ENCODE peak calls at places on chromosome 13, in eight cellular contexts. G, R, F, L, Q, U, E and I are unnamed samples.

GRCh38 chr13:24540236-24541126 is 27.9 kb upstream of the PARP4 start:
- DNase-seq in E (no peak), G (peak), L (no peak), Q (no peak), R (no peak), U (no peak), F (no peak), I (peak)

GRCh38 chr13:113140677-113141590 is 17.5 kb upstream of the PROZ start:
- DNase-seq in G (no peak), Q (no peak), R (no peak), L (no peak), E (no peak), U (no peak), F (no peak), I (peak)

GRCh38 chr13:77274126-77274525 is 52.8 kb downstream of the MYCBP2 start:
- DNase-seq in L (no peak), E (no peak), U (no peak), G (no peak), F (no peak), Q (no peak), R (no peak), I (no peak)

GRCh38 chr13:97211357-97211756 is 10.8 kb upstream of the MBNL2 start:
- DNase-seq in U (no peak), R (no peak), G (no peak), F (no peak), L (no peak), Q (no peak), E (no peak), I (no peak)

GRCh38 chr13:25678398-25678797 is 306.6 kb downstream of the ATP8A2 start:
- DNase-seq in Q (no peak), R (no peak), L (no peak), F (no peak), E (no peak), G (no peak), U (no peak), I (no peak)

GRCh38 chr13:67134322-67135129 is 95.6 kb downstream of the PCDH9 start:
- DNase-seq in F (no peak), U (no peak), R (no peak), G (peak), E (no peak), L (no peak), Q (no peak), I (no peak)

GRCh38 chr13:51168623-51169022 is 53.6 kb upstream of the FAM124A start:
- DNase-seq in E (no peak), U (no peak), L (no peak), Q (no peak), R (no peak), G (no peak), F (no peak), I (no peak)

GRCh38 chr13:30143671-30144400 is 163.5 kb downstream of the KATNAL1 start:
- DNase-seq in E (no peak), G (peak), L (no peak), U (no peak), F (no peak), R (no peak), Q (no peak), I (no peak)

GRCh38 chr13:51534075-51534817 is 50.0 kb upstream of the WDFY2 start:
- DNase-seq in L (no peak), F (peak), G (no peak), U (peak), Q (no peak), E (no peak), R (no peak), I (peak)

GRCh38 chr13:102907886-102908515 is 62.2 kb downstream of the ERCC5 start:
- DNase-seq in E (no peak), R (no peak), L (no peak), F (no peak), G (no peak), U (no peak), Q (no peak), I (no peak)

GRCh38 chr13:101202590-101202989 is 213.7 kb downstream of the NALCN start:
- DNase-seq in U (no peak), Q (no peak), F (no peak), G (no peak), L (no peak), R (no peak), E (no peak), I (no peak)

GRCh38 chr13:27665333-27665732 is 43.6 kb downstream of the POLR1D start:
- DNase-seq in E (no peak), L (no peak), Q (no peak), G (no peak), U (no peak), F (no peak), R (no peak), I (no peak)

GRCh38 chr13:113936166-113936565 is 37.7 kb downstream of the C13orf46 start:
- DNase-seq in F (no peak), L (no peak), Q (no peak), R (no peak), G (no peak), E (no peak), U (no peak), I (no peak)

GRCh38 chr13:87052731-87053130 is 618.4 kb upstream of the SLITRK5 start:
- DNase-seq in U (no peak), F (no peak), R (no peak), E (no peak), L (no peak), G (peak), Q (no peak), I (no peak)

GRCh38 chr13:24616514-24616913 is 63.7 kb upstream of the ATP12A start:
- DNase-seq in G (no peak), U (no peak), R (no peak), L (no peak), F (no peak), E (no peak), Q (no peak), I (no peak)

GRCh38 chr13:29847501-29847983 is 2.9 kb downstream of the UBL3 start:
- DNase-seq in E (no peak), Q (no peak), L (peak), G (peak), U (no peak), R (peak), F (no peak), I (no peak)

GRCh38 chr13:60267498-60268202 is 103.9 kb upstream of the DIAPH3 start:
- DNase-seq in R (no peak), L (no peak), F (no peak), E (no peak), U (no peak), Q (no peak), G (peak), I (no peak)

GRCh38 chr13:46804391-46804815 is 7.4 kb upstream of the ESD start:
- DNase-seq in L (no peak), U (no peak), E (peak), G (peak), F (no peak), R (no peak), Q (no peak), I (no peak)

GRCh38 chr13:43122706-43123268 is 99.4 kb downstream of the DNAJC15 start:
- DNase-seq in F (no peak), L (peak), Q (no peak), R (no peak), G (no peak), E (no peak), U (no peak), I (no peak)

GRCh38 chr13:103194871-103195270 is 128.7 kb upstream of the SLC10A2 start:
- DNase-seq in U (no peak), F (no peak), R (no peak), L (no peak), G (no peak), E (no peak), Q (no peak), I (no peak)

GRCh38 chr13:27980280-27980998 is 8.1 kb downstream of the URAD start:
- DNase-seq in U (no peak), F (no peak), Q (no peak), E (no peak), L (no peak), G (no peak), R (no peak), I (no peak)

GRCh38 chr13:109271991-109272454 is 514.4 kb downstream of the IRS2 start:
- DNase-seq in F (no peak), R (no peak), Q (no peak), E (no peak), L (no peak), U (no peak), G (no peak), I (no peak)

GRCh38 chr13:19597523-19597922 is 35.9 kb upstream of the MPHOSPH8 start:
- DNase-seq in F (no peak), E (peak), Q (no peak), U (no peak), L (no peak), R (no peak), G (no peak), I (no peak)

GRCh38 chr13:40812724-40813445 is 23.5 kb downstream of the SLC25A15 start:
- DNase-seq in G (no peak), F (no peak), E (no peak), Q (no peak), R (no peak), U (no peak), L (no peak), I (no peak)

GRCh38 chr13:46367622-46368327 is 19.3 kb downstream of the RUBCNL start:
- DNase-seq in F (no peak), L (no peak), E (no peak), Q (no peak), U (no peak), G (peak), R (no peak), I (no peak)

GRCh38 chr13:112073245-112074138 is 6.5 kb downstream of the SOX1 start:
- DNase-seq in E (no peak), Q (no peak), L (no peak), U (no peak), F (no peak), G (no peak), R (no peak), I (no peak)

GRCh38 chr13:23799945-23800344 is 89.3 kb downstream of the MIPEP start:
- DNase-seq in U (no peak), L (no peak), R (no peak), Q (no peak), G (no peak), E (no peak), F (no peak), I (no peak)

GRCh38 chr13:23488442-23488841 is 54.9 kb upstream of the SACS start:
- DNase-seq in U (no peak), G (peak), F (no peak), R (no peak), Q (no peak), E (no peak), L (no peak), I (no peak)

GRCh38 chr13:98206946-98207345 is 29.9 kb upstream of the RNF113B start:
- DNase-seq in R (no peak), E (peak), U (no peak), F (no peak), G (peak), L (no peak), Q (no peak), I (no peak)

GRCh38 chr13:93525087-93525486 is 298.5 kb downstream of the GPC6 start:
- DNase-seq in F (no peak), U (no peak), Q (no peak), G (no peak), E (no peak), L (no peak), R (no peak), I (no peak)

GRCh38 chr13:30648522-30649012 is 30.8 kb downstream of the USPL1 start:
- DNase-seq in F (no peak), E (no peak), U (no peak), R (no peak), Q (no peak), L (no peak), G (no peak), I (no peak)